ENCODE peak calls at places on chromosomes 11 and 22, in four cellular contexts. O is neuronal stem cell, D is IMR-90, L is mesenchymal stem cell. K is an unnamed sample.

GRCh38 chr22:46076651-46077339 is 73.5 kb upstream of the PPARA start:
- DNase-seq in D (peak; percentile 37), L (no peak), O (no peak), K (no peak)

GRCh38 chr11:69048718-69049489 is at the start of gene TPCN2:
- DNase-seq in L (peak; percentile 95), D (peak; percentile 96), O (peak; percentile 98), K (peak; percentile 98)

GRCh38 chr11:95494167-95494566 is 263.2 kb upstream of the SESN3 start:
- DNase-seq in D (no peak), L (no peak), O (no peak), K (no peak)

GRCh38 chr11:86848132-86848531 is 47.8 kb downstream of the PRSS23 start:
- DNase-seq in D (no peak), L (no peak), O (no peak), K (no peak)

GRCh38 chr11:32893947-32894827 is 1.6 kb downstream of the QSER1 start:
- DNase-seq in D (peak; percentile 82), O (peak; percentile 39), L (peak; percentile 90), K (peak; percentile 91)

GRCh38 chr22:48968201-48968959 is 859.3 kb downstream of the BRD1 start:
- DNase-seq in O (no peak), L (no peak), D (no peak), K (peak; percentile 72)

GRCh38 chr22:20032407-20032991 is 11.6 kb downstream of the TANGO2 start:
- DNase-seq in O (no peak), L (no peak), D (no peak), K (no peak)

GRCh38 chr11:16966633-16967346 is 47.4 kb downstream of the PLEKHA7 start:
- DNase-seq in L (no peak), D (no peak), O (no peak), K (no peak)

GRCh38 chr22:20080776-20081654 is 974 bp downstream of the DGCR8 start:
- DNase-seq in O (peak; percentile 45), L (peak; percentile 83), D (peak; percentile 67), K (peak; percentile 82)

GRCh38 chr11:78740175-78741161 is 165.8 kb upstream of the NARS2 start:
- DNase-seq in L (no peak), O (no peak), D (no peak), K (peak; percentile 52)

GRCh38 chr22:50030315-50031188 is 18.0 kb upstream of the IL17REL start:
- DNase-seq in D (peak; percentile 54), L (peak; percentile 61), O (peak; percentile 75), K (peak; percentile 71)

GRCh38 chr11:62193954-62194353 is 3.9 kb downstream of the SCGB1D1 start:
- DNase-seq in O (peak; percentile 20), D (no peak), L (no peak), K (peak; percentile 44)

GRCh38 chr11:12207384-12208150 is 97.2 kb downstream of the MICAL2 start:
- DNase-seq in L (peak; percentile 83), O (no peak), D (peak; percentile 86), K (no peak)

GRCh38 chr11:24295360-24295759 is 201.5 kb upstream of the LUZP2 start:
- DNase-seq in L (peak; percentile 66), O (no peak), D (peak; percentile 5), K (no peak)

GRCh38 chr11:47177229-47177845 is 658 bp upstream of the ARFGAP2 start:
- DNase-seq in L (peak; percentile 88), O (peak; percentile 71), D (peak; percentile 74), K (peak; percentile 87)

GRCh38 chr11:112999518-112999917 is 38.3 kb downstream of the NCAM1 start:
- DNase-seq in O (no peak), L (no peak), D (no peak), K (no peak)

GRCh38 chr11:59728913-59729312 is 15.3 kb upstream of the OR10V1 start:
- DNase-seq in L (no peak), O (no peak), D (no peak), K (no peak)

GRCh38 chr11:100778386-100778785 is 91.3 kb downstream of the ARHGAP42 start:
- DNase-seq in L (no peak), O (no peak), D (no peak), K (no peak)

GRCh38 chr11:34915136-34916013 is 804 bp downstream of the APIP start:
- DNase-seq in O (no peak), D (peak; percentile 40), L (peak; percentile 57), K (no peak)

DNA sequence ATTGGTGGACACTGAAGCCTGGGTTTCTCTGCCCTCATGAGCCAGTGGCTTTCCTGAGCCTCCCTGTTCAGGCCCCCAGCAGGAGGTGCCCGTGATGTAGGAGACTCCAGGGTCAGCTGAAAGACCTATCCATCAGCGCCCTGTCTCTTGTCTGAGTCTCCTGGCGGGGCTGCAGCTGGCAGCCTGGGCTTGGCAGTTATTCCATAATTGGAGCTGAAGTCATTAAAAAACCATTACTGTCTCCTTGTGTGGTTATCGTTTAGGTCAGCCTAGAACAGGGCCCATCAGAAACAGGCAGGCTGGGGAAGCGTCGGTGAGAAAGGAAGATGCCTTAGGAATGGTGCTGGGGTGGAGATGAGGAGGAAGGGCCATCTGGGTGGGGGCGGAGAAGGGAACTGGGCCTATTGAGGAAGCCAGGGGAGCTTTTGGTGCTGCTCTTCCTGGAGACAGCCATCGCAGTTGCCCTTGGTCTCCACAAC is 5.0 kb downstream of the TUB start:
- DNase-seq in L (no peak), D (peak; percentile 19), O (no peak), K (no peak)
- H3K4me2 ChIP-seq in L (no peak overlapping the region), D (no peak overlapping the region), O (no peak overlapping the region), K (no peak overlapping the region)

DNA sequence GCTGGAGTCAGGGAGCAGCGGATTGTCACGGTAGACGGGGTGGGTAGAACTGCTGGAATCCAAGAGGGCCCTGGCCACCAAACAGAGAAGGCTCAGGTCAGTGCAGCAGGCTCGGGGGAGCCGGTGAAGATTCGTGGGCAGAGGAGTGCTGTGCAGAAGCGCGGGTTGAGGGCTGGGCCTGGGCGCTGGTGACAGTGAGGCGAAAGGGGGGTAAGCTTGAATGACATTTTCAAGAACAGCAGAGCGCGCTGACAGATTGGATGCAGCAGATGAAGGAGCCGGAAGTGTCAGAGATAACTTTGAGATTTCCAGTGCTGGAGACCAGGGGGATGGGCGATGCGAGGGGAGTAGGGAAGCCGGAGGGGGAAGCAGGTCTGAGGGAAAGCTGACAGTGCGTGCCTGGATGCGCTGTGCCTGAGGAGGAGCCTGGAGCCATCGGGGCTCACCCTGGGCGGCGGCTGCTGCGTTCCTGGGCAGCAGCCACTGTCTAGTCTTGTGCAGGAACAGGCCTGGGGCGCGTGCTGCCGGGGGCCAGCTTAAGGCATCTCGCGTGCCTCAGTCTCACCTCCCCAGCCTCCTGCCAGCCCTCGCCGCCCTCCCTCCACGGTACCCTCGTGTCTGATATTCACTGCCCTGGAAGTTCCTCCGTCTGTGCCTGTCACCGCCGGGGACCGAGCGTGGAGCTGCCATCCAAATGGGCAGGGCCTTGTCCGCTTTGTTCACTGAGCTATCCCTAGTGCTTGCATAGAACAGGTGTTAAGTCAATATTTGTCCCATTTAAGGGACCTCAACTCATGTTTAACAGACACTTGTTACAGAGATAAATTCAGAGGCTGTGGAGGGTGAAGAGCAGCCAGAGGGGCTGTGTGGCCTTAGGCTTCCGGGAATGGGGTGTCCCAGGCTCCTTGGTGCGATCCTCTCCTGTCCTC is 5.2 kb downstream of the GRIK4 start:
- DNase-seq in O (no peak), L (no peak), D (no peak), K (peak; percentile 53)
- H2BK15ac ChIP-seq in O (peak overlapping the region; percentile 24), L (no peak overlapping the region), D (peak overlapping the region; percentile 21), K (no peak overlapping the region)

DNA sequence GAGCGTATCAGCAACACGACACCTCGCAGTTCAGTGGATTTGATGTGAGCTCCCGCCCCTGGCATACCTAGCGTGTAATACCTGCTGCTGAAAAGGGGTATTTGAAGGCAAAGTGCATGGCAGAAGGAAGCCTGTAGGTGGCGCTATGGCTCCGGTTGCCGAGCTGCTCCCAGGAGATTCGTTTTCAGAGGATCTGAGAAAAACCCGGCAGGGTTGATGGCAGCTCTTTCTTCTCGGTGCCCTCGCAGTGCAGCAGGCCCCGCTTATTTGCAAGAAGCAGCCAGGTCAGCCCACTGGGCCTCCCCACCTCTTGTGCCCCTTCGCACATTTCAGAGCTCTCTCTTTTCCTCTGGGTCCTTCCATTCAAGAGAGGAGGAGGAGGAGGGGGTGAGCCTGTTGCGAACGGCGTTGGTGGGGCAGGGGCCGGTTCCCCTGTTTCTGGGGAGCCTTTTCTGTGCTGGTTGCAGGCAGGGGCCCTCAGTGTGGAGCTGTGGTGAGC is 85.2 kb upstream of the SYT13 start:
- DNase-seq in O (peak; percentile 81), L (peak; percentile 67), D (peak; percentile 46), K (peak; percentile 93)
- H3K4me2 ChIP-seq in O (no peak overlapping the region), L (peak overlapping the region; percentile 64), D (no peak overlapping the region), K (peak overlapping the region; percentile 41)

DNA sequence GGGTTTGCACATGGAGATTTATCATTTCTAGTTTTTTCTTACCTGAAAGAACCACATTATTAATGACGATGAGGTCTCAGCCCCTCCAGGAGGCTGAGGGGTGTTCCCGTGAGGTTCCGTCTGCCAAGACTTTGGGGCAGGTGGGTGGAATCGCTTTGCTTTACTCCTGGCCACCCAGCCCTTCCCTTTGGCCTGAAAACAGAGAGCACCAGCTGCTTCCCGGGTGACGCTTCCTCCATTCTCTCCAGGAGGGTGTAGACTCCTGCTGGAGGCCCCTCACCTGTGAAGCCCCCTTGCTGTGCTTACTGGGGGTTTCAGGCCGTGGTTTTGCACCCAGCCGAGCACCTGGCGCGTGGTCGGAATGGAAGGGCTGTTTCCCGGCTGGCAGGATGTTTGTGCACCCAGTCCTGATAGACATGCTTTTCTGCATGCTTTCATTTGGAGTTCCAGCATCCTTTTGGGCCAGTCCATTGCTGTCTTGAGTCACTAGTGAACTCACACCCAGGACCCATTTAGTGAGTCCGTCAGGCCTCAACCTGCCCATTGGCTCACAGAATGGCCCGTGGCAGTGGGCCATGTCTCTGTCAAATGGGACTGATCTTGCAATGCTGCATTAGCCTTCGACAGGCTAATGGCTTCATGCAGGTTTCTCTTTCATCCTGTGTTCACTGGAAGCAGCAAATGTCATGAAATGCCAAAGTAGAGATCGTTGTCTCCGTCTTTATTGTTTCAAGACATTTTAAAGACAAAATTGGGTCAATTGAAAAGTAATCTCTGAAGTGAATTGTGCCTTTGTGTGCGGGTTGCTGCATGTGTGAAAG is 360.8 kb downstream of the TBC1D22A start:
- DNase-seq in O (no peak), D (no peak), L (no peak), K (no peak)
- H2BK15ac ChIP-seq in O (no peak overlapping the region), D (no peak overlapping the region), L (no peak overlapping the region), K (no peak overlapping the region)

GRCh38 chr22:23248583-23248982 is 68.3 kb downstream of the BCR start:
- DNase-seq in D (peak; percentile 63), L (no peak), O (no peak), K (peak; percentile 76)
- H3K4me2 ChIP-seq in D (no peak overlapping the region), L (no peak overlapping the region), O (no peak overlapping the region), K (no peak overlapping the region)

DNA sequence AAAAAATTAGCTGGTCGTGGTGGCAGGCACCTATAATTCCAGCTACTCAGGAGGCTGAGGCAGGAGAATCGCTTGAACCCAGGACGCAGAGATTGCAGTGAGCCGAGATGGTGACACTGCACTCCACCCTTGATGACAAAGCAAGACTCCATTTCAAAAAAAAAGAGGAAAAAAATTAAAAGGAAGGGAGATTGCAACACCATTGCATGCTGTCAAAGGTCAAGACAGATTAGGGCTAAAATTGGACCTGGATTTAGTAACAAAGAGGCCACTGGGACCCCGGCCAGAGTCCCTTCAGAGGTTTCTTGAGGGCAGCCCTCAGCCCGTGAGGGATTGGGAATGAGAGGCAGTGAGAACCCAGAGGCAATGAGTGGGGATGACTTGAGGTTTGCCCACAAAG is 8.2 kb upstream of the MAFF start:
- DNase-seq in O (no peak), L (no peak), D (no peak), K (no peak)
- H2BK15ac ChIP-seq in O (no peak overlapping the region), L (no peak overlapping the region), D (no peak overlapping the region), K (no peak overlapping the region)